ENCODE peak calls at places on chromosomes 7 and 10, in five cellular contexts. V, Y, Q, B and P are unnamed samples.

GRCh38 chr10:47457826-47458225 is 26.1 kb downstream of the ANXA8 start:
- DNase-seq in V (no peak), Y (no peak), Q (no peak), B (no peak), P (no peak)

GRCh38 chr10:131187886-131188285 is 123.6 kb downstream of the TCERG1L start:
- DNase-seq in V (no peak), Y (no peak), Q (no peak), B (no peak), P (peak; percentile 54)

GRCh38 chr7:90092467-90092866 is 61.8 kb upstream of the STEAP1 start:
- DNase-seq in V (no peak), Y (no peak), Q (no peak), B (no peak), P (no peak)

GRCh38 chr10:115092555-115093285 is 445 bp upstream of the ATRNL1 start:
- DNase-seq in V (no peak), Y (peak; percentile 44), Q (peak; percentile 50), B (no peak), P (peak; percentile 74)

GRCh38 chr7:142381727-142382409 is 124.0 kb upstream of the PRSS58 start:
- DNase-seq in V (no peak), Y (no peak), Q (no peak), B (no peak), P (no peak)

GRCh38 chr10:32990811-32991210 is 32.8 kb upstream of the ITGB1 start:
- DNase-seq in V (no peak), Y (no peak), Q (no peak), B (no peak), P (no peak)

GRCh38 chr7:107622429-107622828 is 38.2 kb upstream of the SLC26A4 start:
- DNase-seq in V (peak; percentile 76), Y (peak; percentile 88), Q (no peak), B (peak; percentile 11), P (no peak)

GRCh38 chr7:116211913-116212596 is 1.7 kb downstream of the TES start:
- DNase-seq in V (no peak), Y (no peak), Q (no peak), B (no peak), P (no peak)

GRCh38 chr10:112375721-112376577 is 2.0 kb downstream of the ACSL5 start:
- DNase-seq in V (no peak), Y (peak; percentile 20), Q (no peak), B (no peak), P (no peak)

GRCh38 chr10:88379575-88379974 is 203.5 kb downstream of the RNLS start:
- DNase-seq in V (peak; percentile 45), Y (peak; percentile 75), Q (no peak), B (no peak), P (no peak)

GRCh38 chr7:10412426-10413019 is 561.1 kb upstream of the PHF14 start:
- DNase-seq in V (peak; percentile 3), Y (peak; percentile 46), Q (no peak), B (no peak), P (peak; percentile 34)

GRCh38 chr10:16993186-16993585 is 136.4 kb downstream of the CUBN start:
- DNase-seq in V (no peak), Y (no peak), Q (no peak), B (no peak), P (no peak)

GRCh38 chr7:101093907-101094306 is 8.6 kb downstream of the TRIM56 start:
- DNase-seq in V (peak; percentile 93), Y (peak; percentile 71), Q (no peak), B (no peak), P (no peak)

GRCh38 chr7:5824297-5824610 is 42.8 kb upstream of the RNF216 start:
- DNase-seq in V (no peak), Y (no peak), Q (no peak), B (no peak), P (no peak)

GRCh38 chr10:9634466-9634865 is 1383.2 kb upstream of the CELF2 start:
- DNase-seq in V (no peak), Y (peak; percentile 29), Q (no peak), B (no peak), P (no peak)

GRCh38 chr10:97230146-97230545 is 44.4 kb upstream of the SLIT1 start:
- DNase-seq in V (peak; percentile 30), Y (no peak), Q (no peak), B (no peak), P (no peak)

GRCh38 chr10:31213959-31214358 is 105.1 kb upstream of the ZEB1 start:
- DNase-seq in V (no peak), Y (peak; percentile 24), Q (no peak), B (no peak), P (no peak)

GRCh38 chr10:31147220-31147608 is 115.5 kb upstream of the ZNF438 start:
- DNase-seq in V (peak; percentile 74), Y (peak; percentile 53), Q (no peak), B (no peak), P (no peak)

GRCh38 chr10:75187961-75188426 is 22.6 kb upstream of the VDAC2 start:
- DNase-seq in V (peak; percentile 57), Y (peak; percentile 79), Q (no peak), B (no peak), P (peak; percentile 28)

GRCh38 chr7:99562832-99563231 is 4.4 kb downstream of the ZNF655 start:
- DNase-seq in V (peak; percentile 98), Y (peak; percentile 97), Q (no peak), B (peak; percentile 92), P (no peak)

GRCh38 chr10:117667831-117668230 is 125.3 kb downstream of the EMX2 start:
- DNase-seq in V (no peak), Y (no peak), Q (no peak), B (no peak), P (no peak)

GRCh38 chr7:108001759-108002725 is 919 bp downstream of the LAMB1 start:
- DNase-seq in V (peak; percentile 54), Y (no peak), Q (no peak), B (no peak), P (peak; percentile 44)

GRCh38 chr7:16416289-16417282 is 4.8 kb downstream of the CRPPA start:
- DNase-seq in V (peak; percentile 89), Y (peak; percentile 54), Q (no peak), B (no peak), P (no peak)

GRCh38 chr10:1150638-1150955 is 94.4 kb downstream of the WDR37 start:
- DNase-seq in V (no peak), Y (no peak), Q (no peak), B (no peak), P (no peak)

GRCh38 chr7:27111753-27112277 is 9.3 kb upstream of the HOXA2 start:
- DNase-seq in V (no peak), Y (no peak), Q (no peak), B (no peak), P (no peak)

GRCh38 chr7:95407751-95408150 is 11.6 kb upstream of the PON3 start:
- DNase-seq in V (no peak), Y (no peak), Q (no peak), B (no peak), P (no peak)

GRCh38 chr7:116354546-116355422 is 144.4 kb downstream of the TES start:
- DNase-seq in V (peak; percentile 99), Y (peak; percentile 100), Q (no peak), B (peak; percentile 93), P (peak; percentile 31)

GRCh38 chr7:108234281-108234680 is 104.1 kb upstream of the LAMB4 start:
- DNase-seq in V (no peak), Y (peak; percentile 47), Q (no peak), B (no peak), P (no peak)

GRCh38 chr10:110354322-110354766 is 49.6 kb upstream of the SMNDC1 start:
- DNase-seq in V (peak; percentile 87), Y (peak; percentile 85), Q (peak; percentile 47), B (peak; percentile 56), P (peak; percentile 79)

GRCh38 chr7:142385528-142386340 is 127.9 kb upstream of the PRSS58 start:
- DNase-seq in V (peak; percentile 69), Y (peak; percentile 76), Q (no peak), B (peak; percentile 34), P (peak; percentile 50)

GRCh38 chr10:36493511-36493880 is 631.9 kb upstream of the ANKRD30A start:
- DNase-seq in V (no peak), Y (peak; percentile 52), Q (no peak), B (no peak), P (no peak)

GRCh38 chr7:85184599-85185354 is 2.1 kb downstream of the SEMA3D start:
- DNase-seq in V (peak; percentile 75), Y (peak; percentile 76), Q (peak; percentile 59), B (no peak), P (peak; percentile 77)

GRCh38 chr7:77696057-77696642 is at the start of gene RSBN1L:
- DNase-seq in V (peak; percentile 97), Y (peak; percentile 98), Q (peak; percentile 97), B (peak; percentile 93), P (peak; percentile 98)
- TF ChIP-seq CTCF in V (peak; percentile 49), Y (peak; percentile 23), Q (no peak), B (peak; percentile 31), P (peak; percentile 16)

DNA sequence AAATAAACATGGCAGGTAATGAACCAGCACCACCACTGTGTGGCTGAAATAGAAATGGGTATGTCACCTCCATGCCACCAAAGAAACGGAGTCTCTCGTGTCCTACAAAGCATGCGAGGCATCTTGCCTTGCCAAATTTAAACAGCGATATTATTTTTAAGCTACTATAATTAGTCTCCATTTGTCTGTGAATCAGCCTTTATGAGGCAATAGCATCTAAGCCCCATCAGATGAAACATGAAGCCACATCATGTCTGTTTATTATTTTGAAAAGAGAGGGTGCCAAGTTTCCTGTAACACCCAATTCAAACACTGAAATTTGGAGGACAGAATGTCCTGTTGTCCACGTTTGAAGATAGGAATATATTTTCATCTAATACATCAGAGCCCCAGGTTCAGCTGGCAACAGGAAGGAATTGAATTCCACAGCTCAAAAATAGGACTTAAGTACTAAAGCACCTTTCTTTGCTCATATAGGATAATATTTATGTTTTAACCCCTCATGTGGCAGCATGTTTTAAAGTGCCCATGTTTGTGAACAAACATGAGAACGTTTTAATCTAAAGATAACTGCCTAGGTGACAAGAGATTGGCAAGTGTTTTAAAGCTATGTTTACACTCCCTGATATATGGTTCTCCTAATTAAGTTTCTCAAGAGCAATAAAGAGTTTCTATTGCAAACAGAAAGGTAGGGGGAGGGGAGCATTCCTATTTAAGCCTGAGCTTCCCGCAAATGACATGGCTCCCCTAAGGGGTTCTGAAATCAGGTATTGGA is 86.8 kb downstream of the SORBS1 start:
- DNase-seq in V (no peak), Y (peak; percentile 69), Q (no peak), B (no peak), P (no peak)
- TF ChIP-seq CTCF in V (no peak), Y (no peak), Q (no peak), B (no peak), P (no peak)

DNA sequence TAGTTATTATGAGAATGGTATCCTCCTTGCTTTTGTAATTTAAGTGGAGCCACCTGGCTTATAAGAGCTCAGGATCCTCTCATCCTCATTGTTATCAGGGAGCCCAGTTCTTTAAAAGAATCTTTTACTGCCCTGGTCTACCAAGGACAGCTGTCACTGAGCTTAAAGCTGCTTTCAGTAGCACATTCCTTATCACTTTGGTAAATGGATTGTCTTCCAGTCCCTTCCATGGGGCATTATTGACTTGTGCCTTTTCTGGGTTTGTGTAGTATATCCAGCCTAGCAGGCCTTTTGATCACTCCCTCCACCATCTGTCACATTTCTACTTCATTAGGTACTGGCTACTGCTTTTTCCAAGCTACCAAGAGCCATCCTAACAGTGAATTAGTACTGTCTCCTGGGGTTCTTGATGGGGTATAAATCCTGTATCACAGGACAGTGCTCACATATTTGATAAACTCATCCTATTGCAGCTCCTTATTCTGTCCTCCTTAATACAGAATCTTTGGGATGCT is 208.9 kb downstream of the TMEM26 start:
- DNase-seq in V (no peak), Y (no peak), Q (no peak), B (no peak), P (no peak)
- TF ChIP-seq CTCF in V (no peak), Y (no peak), Q (no peak), B (no peak), P (no peak)

GRCh38 chr7:117381357-117381756 is 45.9 kb downstream of the ASZ1 start:
- DNase-seq in V (no peak), Y (no peak), Q (no peak), B (no peak), P (no peak)

GRCh38 chr7:117372073-117372472 is 49.2 kb upstream of the WNT2 start:
- DNase-seq in V (no peak), Y (no peak), Q (no peak), B (no peak), P (no peak)

GRCh38 chr7:117375380-117375779 is 51.9 kb downstream of the ASZ1 start:
- DNase-seq in V (no peak), Y (peak; percentile 11), Q (no peak), B (no peak), P (no peak)
- TF ChIP-seq CTCF in V (peak; percentile 51), Y (peak; percentile 40), Q (no peak), B (peak; percentile 41), P (no peak)